ENCODE peak calls at places on chromosomes 4 and X, in five cellular contexts. One of them, this sample, is unnamed.

GRCh38 chr4:75325316-75325715 is 188.9 kb downstream of the RCHY1 start:
- DNase-seq in esophagus squamous epithelium: no peak
- DNase-seq in heart left ventricle: no peak
- DNase-seq in transverse colon: no peak
- DNase-seq in testis: no peak
- DNase-seq in this sample: no peak

GRCh38 chrX:9897761-9898161 is 69.4 kb upstream of the CLDN34 start:
- DNase-seq in esophagus squamous epithelium: no peak
- DNase-seq in heart left ventricle: no peak
- DNase-seq in transverse colon: no peak
- DNase-seq in testis: no peak
- DNase-seq in this sample: no peak

GRCh38 chr4:47972721-47973120 is 43.8 kb downstream of the CNGA1 start:
- DNase-seq in esophagus squamous epithelium: no peak
- DNase-seq in heart left ventricle: no peak
- DNase-seq in transverse colon: no peak
- DNase-seq in testis: no peak
- DNase-seq in this sample: no peak

GRCh38 chr4:40918330-40918729 is 168.6 kb downstream of the NSUN7 start:
- DNase-seq in esophagus squamous epithelium: no peak
- DNase-seq in heart left ventricle: peak; percentile 80
- DNase-seq in transverse colon: peak; percentile 40
- DNase-seq in testis: peak; percentile 55
- DNase-seq in this sample: peak; percentile 80

GRCh38 chrX:2183193-2183725 is 317.5 kb downstream of the DHRSX start:
- DNase-seq in esophagus squamous epithelium: no peak
- DNase-seq in heart left ventricle: no peak
- DNase-seq in transverse colon: no peak
- DNase-seq in testis: no peak
- DNase-seq in this sample: no peak

GRCh38 chr4:140296871-140297570 is 76.4 kb upstream of the SCOC start:
- DNase-seq in esophagus squamous epithelium: no peak
- DNase-seq in heart left ventricle: no peak
- DNase-seq in transverse colon: no peak
- DNase-seq in testis: peak; percentile 47
- DNase-seq in this sample: no peak

GRCh38 chr4:151667666-151668065 is 93.1 kb downstream of the GATB start:
- DNase-seq in esophagus squamous epithelium: no peak
- DNase-seq in heart left ventricle: no peak
- DNase-seq in transverse colon: no peak
- DNase-seq in testis: no peak
- DNase-seq in this sample: no peak

GRCh38 chrX:15804563-15804962 is 14.3 kb downstream of the ZRSR2 start:
- DNase-seq in esophagus squamous epithelium: no peak
- DNase-seq in heart left ventricle: no peak
- DNase-seq in transverse colon: no peak
- DNase-seq in testis: no peak
- DNase-seq in this sample: no peak

GRCh38 chrX:134074151-134074550 is 88.8 kb upstream of the GPC3 start:
- DNase-seq in esophagus squamous epithelium: no peak
- DNase-seq in heart left ventricle: no peak
- DNase-seq in transverse colon: no peak
- DNase-seq in testis: no peak
- DNase-seq in this sample: no peak

GRCh38 chrX:9670136-9670905 is 95.3 kb downstream of the GPR143 start:
- DNase-seq in esophagus squamous epithelium: no peak
- DNase-seq in heart left ventricle: no peak
- DNase-seq in transverse colon: no peak
- DNase-seq in testis: no peak
- DNase-seq in this sample: no peak

GRCh38 chrX:39905475-39905889 is 192.3 kb downstream of the BCOR start:
- DNase-seq in esophagus squamous epithelium: no peak
- DNase-seq in heart left ventricle: peak; percentile 44
- DNase-seq in transverse colon: peak; percentile 59
- DNase-seq in testis: peak; percentile 15
- DNase-seq in this sample: no peak

GRCh38 chrX:93673056-93673868 is at the start of gene NAP1L3:
- DNase-seq in esophagus squamous epithelium: no peak
- DNase-seq in heart left ventricle: peak; percentile 54
- DNase-seq in transverse colon: peak; percentile 12
- DNase-seq in testis: peak; percentile 88
- DNase-seq in this sample: peak; percentile 28

GRCh38 chr4:174375422-174375821 is 91.7 kb downstream of the CEP44 start:
- DNase-seq in esophagus squamous epithelium: no peak
- DNase-seq in heart left ventricle: no peak
- DNase-seq in transverse colon: no peak
- DNase-seq in testis: no peak
- DNase-seq in this sample: no peak

GRCh38 chrX:39653656-39654055 is 444.1 kb downstream of the BCOR start:
- DNase-seq in esophagus squamous epithelium: no peak
- DNase-seq in heart left ventricle: no peak
- DNase-seq in transverse colon: no peak
- DNase-seq in testis: no peak
- DNase-seq in this sample: no peak

GRCh38 chr4:59814402-59814801 is 1385.7 kb upstream of the ADGRL3 start:
- DNase-seq in esophagus squamous epithelium: no peak
- DNase-seq in heart left ventricle: no peak
- DNase-seq in transverse colon: no peak
- DNase-seq in testis: no peak
- DNase-seq in this sample: no peak

GRCh38 chr4:169791064-169791463 is 33.3 kb upstream of the HPF1 start:
- DNase-seq in esophagus squamous epithelium: no peak
- DNase-seq in heart left ventricle: no peak
- DNase-seq in transverse colon: no peak
- DNase-seq in testis: no peak
- DNase-seq in this sample: no peak

GRCh38 chr4:87120411-87121162 is 99.8 kb downstream of the KLHL8 start:
- DNase-seq in esophagus squamous epithelium: no peak
- DNase-seq in heart left ventricle: peak; percentile 82
- DNase-seq in transverse colon: peak; percentile 69
- DNase-seq in testis: peak; percentile 57
- DNase-seq in this sample: peak; percentile 83

GRCh38 chr4:6608758-6609414 is 31.6 kb upstream of the MRFAP1 start:
- DNase-seq in esophagus squamous epithelium: no peak
- DNase-seq in heart left ventricle: no peak
- DNase-seq in transverse colon: no peak
- DNase-seq in testis: no peak
- DNase-seq in this sample: no peak

GRCh38 chr4:52588097-52588496 is 71.0 kb downstream of the USP46 start:
- DNase-seq in esophagus squamous epithelium: no peak
- DNase-seq in heart left ventricle: no peak
- DNase-seq in transverse colon: peak; percentile 9
- DNase-seq in testis: peak; percentile 46
- DNase-seq in this sample: peak; percentile 30

GRCh38 chr4:145182212-145182611 is 1.8 kb upstream of the OTUD4 start:
- DNase-seq in esophagus squamous epithelium: no peak
- DNase-seq in heart left ventricle: no peak
- DNase-seq in transverse colon: no peak
- DNase-seq in testis: no peak
- DNase-seq in this sample: no peak

GRCh38 chr4:71377561-71377960 is 38.7 kb downstream of the SLC4A4 start:
- DNase-seq in esophagus squamous epithelium: no peak
- DNase-seq in heart left ventricle: no peak
- DNase-seq in transverse colon: no peak
- DNase-seq in testis: no peak
- DNase-seq in this sample: no peak

GRCh38 chrX:155094468-155095061 is 23.3 kb downstream of the BRCC3 start:
- DNase-seq in esophagus squamous epithelium: no peak
- DNase-seq in heart left ventricle: no peak
- DNase-seq in transverse colon: no peak
- DNase-seq in testis: no peak
- DNase-seq in this sample: no peak

GRCh38 chr4:74503580-74503979 is 58.6 kb downstream of the AREG start:
- DNase-seq in esophagus squamous epithelium: no peak
- DNase-seq in heart left ventricle: no peak
- DNase-seq in transverse colon: no peak
- DNase-seq in testis: no peak
- DNase-seq in this sample: no peak

GRCh38 chrX:68929332-68930150 is 100.7 kb downstream of the EFNB1 start:
- DNase-seq in esophagus squamous epithelium: no peak
- DNase-seq in heart left ventricle: peak; percentile 54
- DNase-seq in transverse colon: no peak
- DNase-seq in testis: no peak
- DNase-seq in this sample: peak; percentile 64

GRCh38 chrX:34300871-34301270 is 168.8 kb upstream of the FAM47A start:
- DNase-seq in esophagus squamous epithelium: no peak
- DNase-seq in heart left ventricle: no peak
- DNase-seq in transverse colon: no peak
- DNase-seq in testis: peak; percentile 28
- DNase-seq in this sample: no peak

GRCh38 chrX:85627363-85627762 is 247.9 kb upstream of the POF1B start:
- DNase-seq in esophagus squamous epithelium: no peak
- DNase-seq in heart left ventricle: no peak
- DNase-seq in transverse colon: no peak
- DNase-seq in testis: no peak
- DNase-seq in this sample: no peak

GRCh38 chr4:159105761-159106243 is 2.9 kb downstream of the RAPGEF2 start:
- DNase-seq in esophagus squamous epithelium: no peak
- DNase-seq in heart left ventricle: no peak
- DNase-seq in transverse colon: no peak
- DNase-seq in testis: no peak
- DNase-seq in this sample: no peak
- H3K27ac ChIP-seq in esophagus squamous epithelium: no peak overlapping the region
- H3K27ac ChIP-seq in heart left ventricle: peak overlapping the region; percentile 98
- H3K27ac ChIP-seq in transverse colon: peak overlapping the region; percentile 97
- H3K27ac ChIP-seq in testis: no peak overlapping the region
- H3K27ac ChIP-seq in this sample: peak overlapping the region; percentile 93

GRCh38 chr4:99219072-99219471 is at the start of gene ADH6:
- DNase-seq in esophagus squamous epithelium: no peak
- DNase-seq in heart left ventricle: no peak
- DNase-seq in transverse colon: peak; percentile 39
- DNase-seq in testis: no peak
- DNase-seq in this sample: no peak
- TF ChIP-seq POLR2A in esophagus squamous epithelium: no peak
- TF ChIP-seq POLR2A in heart left ventricle: no peak
- TF ChIP-seq POLR2A in transverse colon: no peak
- TF ChIP-seq POLR2A in testis: no peak
- TF ChIP-seq POLR2A in this sample: no peak

DNA sequence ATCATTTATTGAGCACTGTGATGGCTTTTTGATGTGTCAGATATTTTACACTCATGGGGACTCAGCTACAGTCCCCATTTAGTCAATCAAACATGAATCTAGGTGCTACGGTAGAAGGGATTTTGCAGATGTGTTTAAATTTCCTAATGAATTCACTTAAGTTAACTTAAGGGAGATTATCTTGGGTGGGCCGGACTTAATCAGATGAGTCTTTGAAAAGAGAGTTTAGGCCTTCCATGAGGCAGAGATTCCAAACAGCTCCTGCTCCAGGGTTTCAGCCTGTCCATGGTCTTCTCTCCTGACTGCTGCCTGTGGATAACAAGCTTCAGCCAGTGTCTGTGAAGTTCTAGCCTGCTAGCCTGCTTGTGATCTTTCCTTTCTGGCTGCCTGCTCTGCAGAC is 202.4 kb downstream of the IDS start:
- DNase-seq in esophagus squamous epithelium: no peak
- DNase-seq in heart left ventricle: no peak
- DNase-seq in transverse colon: no peak
- DNase-seq in testis: no peak
- DNase-seq in this sample: no peak
- H3K9me3 ChIP-seq in esophagus squamous epithelium: no peaks in the 10 kb centered on the region
- H3K9me3 ChIP-seq in heart left ventricle: no peaks in the 10 kb centered on the region
- H3K9me3 ChIP-seq in transverse colon: no peaks in the 10 kb centered on the region
- H3K9me3 ChIP-seq in testis: no peaks in the 10 kb centered on the region
- H3K9me3 ChIP-seq in this sample: no peaks in the 10 kb centered on the region

DNA sequence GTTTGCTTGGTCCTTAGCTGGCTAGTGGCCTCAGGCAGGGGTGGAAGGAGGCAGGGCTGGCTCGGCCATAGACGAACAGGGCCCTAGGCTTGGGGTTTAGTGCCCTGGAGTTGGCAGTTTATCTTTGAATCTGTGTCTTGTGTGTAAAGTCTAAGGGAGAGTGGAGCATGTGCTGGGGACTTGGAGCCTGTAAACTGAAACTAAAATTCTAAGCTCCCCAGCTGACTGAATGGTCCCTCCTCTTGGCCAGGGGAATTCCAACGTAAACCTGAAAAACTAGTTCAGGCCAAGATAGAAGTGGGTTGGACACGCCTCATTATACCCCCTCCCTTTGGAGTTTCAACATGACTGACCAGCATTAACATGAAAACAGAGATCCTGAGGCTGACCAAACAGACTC is 46.1 kb upstream of the GPR78 start:
- DNase-seq in esophagus squamous epithelium: no peak
- DNase-seq in heart left ventricle: no peak
- DNase-seq in transverse colon: peak; percentile 32
- DNase-seq in testis: no peak
- DNase-seq in this sample: no peak
- H3K27ac ChIP-seq in esophagus squamous epithelium: peak overlapping the region; percentile 81
- H3K27ac ChIP-seq in heart left ventricle: no peak overlapping the region
- H3K27ac ChIP-seq in transverse colon: peak overlapping the region; percentile 67
- H3K27ac ChIP-seq in testis: no peak overlapping the region
- H3K27ac ChIP-seq in this sample: no peak overlapping the region

DNA sequence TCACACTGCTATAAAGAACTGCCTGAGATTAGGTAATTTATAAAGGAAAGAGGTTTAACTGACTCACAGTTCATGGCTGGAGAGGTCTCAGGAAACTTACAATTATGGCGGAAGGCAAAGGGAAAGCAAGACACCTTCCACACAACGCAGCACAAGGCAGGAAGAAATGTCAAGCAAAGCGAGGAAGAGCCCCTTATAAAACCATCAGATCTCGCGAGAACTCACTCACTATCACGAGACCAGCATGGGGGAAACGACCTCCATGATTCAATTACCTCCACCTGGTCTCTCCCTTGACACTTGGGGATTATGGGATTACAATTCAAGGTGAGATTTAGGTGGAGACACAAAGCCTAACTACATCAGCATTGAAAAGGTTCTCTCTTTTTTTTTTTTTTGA is 39.6 kb downstream of the PALLD start:
- DNase-seq in esophagus squamous epithelium: no peak
- DNase-seq in heart left ventricle: no peak
- DNase-seq in transverse colon: no peak
- DNase-seq in testis: peak; percentile 29
- DNase-seq in this sample: no peak
- TF ChIP-seq POLR2A in esophagus squamous epithelium: no peak
- TF ChIP-seq POLR2A in heart left ventricle: no peak
- TF ChIP-seq POLR2A in transverse colon: no peak
- TF ChIP-seq POLR2A in testis: no peak
- TF ChIP-seq POLR2A in this sample: no peak

DNA sequence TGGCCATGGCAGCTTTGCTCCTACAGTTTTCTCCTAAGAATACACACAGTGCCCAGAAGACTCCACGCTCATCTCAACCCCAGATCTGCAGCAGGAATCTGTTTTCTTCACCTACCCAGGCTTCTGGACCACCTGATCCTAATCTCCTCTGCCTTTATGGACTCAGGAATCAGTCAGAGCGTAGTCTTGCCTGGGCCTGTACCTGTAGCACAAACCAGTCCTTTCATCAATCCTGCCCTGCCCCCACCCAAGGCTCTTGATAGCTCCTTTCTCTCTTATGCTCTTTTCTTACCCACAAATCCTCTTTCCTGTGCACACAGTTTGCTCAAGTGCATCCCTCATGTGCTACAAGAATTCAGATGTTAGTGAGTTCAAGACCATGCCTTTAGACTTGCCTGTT is 89.7 kb downstream of the ZNF718 start:
- DNase-seq in esophagus squamous epithelium: no peak
- DNase-seq in heart left ventricle: no peak
- DNase-seq in transverse colon: no peak
- DNase-seq in testis: no peak
- DNase-seq in this sample: no peak
- H3K9me3 ChIP-seq in esophagus squamous epithelium: peaks cover 15% of the 10 kb centered on the region
- H3K9me3 ChIP-seq in heart left ventricle: no peaks in the 10 kb centered on the region
- H3K9me3 ChIP-seq in transverse colon: no peaks in the 10 kb centered on the region
- H3K9me3 ChIP-seq in testis: no peaks in the 10 kb centered on the region
- H3K9me3 ChIP-seq in this sample: no peaks in the 10 kb centered on the region

This sample was measured in gastrocnemius medialis.